ENCODE peak calls at places on chromosomes 5 and 9, in seven cellular contexts. S, W, Q, I, N, K and T are unnamed samples.
A peak's percentile ranks its signal among the peaks of the same experiment; 100 is the strongest.

GRCh38 chr5:44860267-44860666 is 51.5 kb downstream of the MRPS30 start:
- DNase-seq in S (no peak), W (no peak), Q (no peak), I (no peak), N (no peak), K (no peak), T (no peak)

GRCh38 chr5:76867827-76868693 is 18.2 kb downstream of the S100Z start:
- DNase-seq in S (peak; percentile 31), W (peak; percentile 70), Q (peak; percentile 67), I (peak; percentile 81), N (peak; percentile 56), K (peak; percentile 91), T (peak; percentile 12)

GRCh38 chr9:117825609-117826347 is 121.6 kb downstream of the TLR4 start:
- DNase-seq in S (no peak), W (no peak), Q (no peak), I (no peak), N (no peak), K (no peak), T (no peak)

GRCh38 chr9:84151236-84151635 is 170.6 kb downstream of the RMI1 start:
- DNase-seq in S (no peak), W (no peak), Q (no peak), I (peak; percentile 53), N (no peak), K (peak; percentile 68), T (no peak)

GRCh38 chr9:110996436-110997224 is 41.6 kb downstream of the LPAR1 start:
- DNase-seq in S (no peak), W (peak; percentile 52), Q (peak; percentile 85), I (no peak), N (no peak), K (no peak), T (no peak)

GRCh38 chr5:150394103-150394502 is 18.6 kb downstream of the CD74 start:
- DNase-seq in S (no peak), W (no peak), Q (no peak), I (no peak), N (no peak), K (no peak), T (no peak)

GRCh38 chr5:102670224-102670836 is 84.8 kb upstream of the PAM start:
- DNase-seq in S (no peak), W (no peak), Q (no peak), I (peak; percentile 60), N (peak; percentile 60), K (peak; percentile 80), T (no peak)

GRCh38 chr9:3151672-3152576 is 308.0 kb upstream of the PUM3 start:
- DNase-seq in S (no peak), W (no peak), Q (no peak), I (no peak), N (no peak), K (no peak), T (no peak)

GRCh38 chr5:157505496-157505895 is 45.5 kb downstream of the NIPAL4 start:
- DNase-seq in S (no peak), W (no peak), Q (no peak), I (no peak), N (no peak), K (no peak), T (no peak)

GRCh38 chr9:121322037-121322736 is 47.9 kb downstream of the STOM start:
- DNase-seq in S (peak; percentile 74), W (no peak), Q (no peak), I (no peak), N (no peak), K (no peak), T (peak; percentile 88)

GRCh38 chr5:83718195-83718825 is 2.3 kb downstream of the HAPLN1 start:
- DNase-seq in S (peak; percentile 48), W (peak; percentile 17), Q (peak; percentile 31), I (peak; percentile 82), N (peak; percentile 65), K (peak; percentile 69), T (no peak)

GRCh38 chr5:112948455-112948854 is 26.4 kb upstream of the REEP5 start:
- DNase-seq in S (no peak), W (no peak), Q (no peak), I (no peak), N (no peak), K (no peak), T (no peak)

GRCh38 chr5:83375049-83375710 is 96.4 kb upstream of the VCAN start:
- DNase-seq in S (no peak), W (no peak), Q (no peak), I (no peak), N (no peak), K (no peak), T (no peak)

GRCh38 chr5:132055441-132055807 is 5.0 kb upstream of the IL3 start:
- DNase-seq in S (no peak), W (no peak), Q (no peak), I (no peak), N (no peak), K (no peak), T (no peak)

GRCh38 chr5:66848749-66849641 is 252.8 kb downstream of the MAST4 start:
- DNase-seq in S (no peak), W (no peak), Q (no peak), I (no peak), N (no peak), K (peak; percentile 28), T (no peak)

GRCh38 chr9:100690438-100690837 is 112.6 kb downstream of the CAVIN4 start:
- DNase-seq in S (no peak), W (no peak), Q (no peak), I (no peak), N (no peak), K (no peak), T (no peak)

GRCh38 chr9:83281306-83282255 is 218.6 kb upstream of the RASEF start:
- DNase-seq in S (peak; percentile 89), W (no peak), Q (no peak), I (no peak), N (peak; percentile 71), K (no peak), T (peak; percentile 35)

GRCh38 chr9:124045830-124046177 is 34.2 kb downstream of the LHX2 start:
- DNase-seq in S (no peak), W (no peak), Q (no peak), I (no peak), N (no peak), K (no peak), T (no peak)

GRCh38 chr5:16489322-16489791 is 23.8 kb upstream of the ZNF622 start:
- DNase-seq in S (no peak), W (no peak), Q (peak; percentile 31), I (peak; percentile 53), N (no peak), K (no peak), T (no peak)

GRCh38 chr9:35618854-35619799 is 914 bp upstream of the CD72 start:
- DNase-seq in S (no peak), W (peak; percentile 68), Q (no peak), I (no peak), N (no peak), K (no peak), T (no peak)

GRCh38 chr5:178895615-178896571 is at the start of gene ZFP2:
- DNase-seq in S (no peak), W (peak; percentile 60), Q (peak; percentile 8), I (peak; percentile 85), N (peak; percentile 75), K (peak; percentile 91), T (no peak)

GRCh38 chr5:77029376-77029885 is 773 bp upstream of the AGGF1 start:
- DNase-seq in S (no peak), W (no peak), Q (no peak), I (no peak), N (no peak), K (no peak), T (no peak)

GRCh38 chr5:104551628-104552027 is 989.0 kb upstream of the NUDT12 start:
- DNase-seq in S (no peak), W (no peak), Q (no peak), I (no peak), N (no peak), K (no peak), T (no peak)

GRCh38 chr9:98037362-98037761 is 19.2 kb upstream of the NANS start:
- DNase-seq in S (no peak), W (peak; percentile 47), Q (no peak), I (no peak), N (no peak), K (no peak), T (no peak)

GRCh38 chr9:98031169-98031568 is 25.4 kb upstream of the NANS start:
- DNase-seq in S (no peak), W (no peak), Q (no peak), I (no peak), N (no peak), K (no peak), T (no peak)

GRCh38 chr9:98031935-98032334 is 24.6 kb upstream of the NANS start:
- DNase-seq in S (no peak), W (no peak), Q (no peak), I (no peak), N (no peak), K (no peak), T (no peak)

GRCh38 chr9:98038958-98039357 is 17.6 kb upstream of the NANS start:
- DNase-seq in S (no peak), W (no peak), Q (no peak), I (no peak), N (no peak), K (peak; percentile 24), T (no peak)

GRCh38 chr9:98034593-98035546 is 21.7 kb upstream of the NANS start:
- DNase-seq in S (no peak), W (peak; percentile 93), Q (peak; percentile 97), I (peak; percentile 91), N (peak; percentile 89), K (peak; percentile 94), T (no peak)
- TF ChIP-seq CTCF in S (peak; percentile 66), W (peak; percentile 80), Q (peak; percentile 90), I (peak; percentile 84), N (peak; percentile 93), K (peak; percentile 91), T (peak; percentile 83)

GRCh38 chr9:10534863-10535262 is 77.9 kb downstream of the PTPRD start:
- DNase-seq in S (no peak), W (no peak), Q (no peak), I (no peak), N (no peak), K (no peak), T (no peak)
- H3K4me3 ChIP-seq in S (no peak overlapping the region), W (no peak overlapping the region), Q (no peak overlapping the region), I (no peak overlapping the region), N (no peak overlapping the region), K (no peak overlapping the region), T (no peak overlapping the region)

DNA sequence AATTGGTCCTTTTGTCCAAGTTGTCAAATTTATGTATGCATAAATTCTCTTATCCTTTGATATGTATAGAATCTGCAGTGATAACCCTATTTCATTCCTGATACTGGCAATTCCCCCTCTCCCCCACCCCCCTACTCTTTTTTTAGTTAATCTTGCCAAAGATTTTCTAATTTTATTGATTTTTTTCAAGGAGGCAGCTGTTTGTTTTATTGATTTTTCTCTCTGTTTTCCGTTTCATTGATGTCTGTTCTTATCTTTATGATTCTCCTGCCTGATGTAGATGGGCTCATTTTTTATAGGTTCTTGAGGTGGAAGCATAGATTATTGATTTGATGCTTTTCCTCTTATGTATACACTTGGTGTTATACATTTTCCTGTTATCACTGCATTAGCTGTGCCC is 34.4 kb downstream of the SMC5 start:
- DNase-seq in S (no peak), W (no peak), Q (no peak), I (no peak), N (no peak), K (no peak), T (no peak)
- H3K36me3 ChIP-seq in S (no peaks in the 10 kb centered on the region), W (no peaks in the 10 kb centered on the region), Q (no peaks in the 10 kb centered on the region), I (peaks cover 25% of the 10 kb centered on the region), N (peaks cover 24% of the 10 kb centered on the region), K (peaks cover 79% of the 10 kb centered on the region), T (no peaks in the 10 kb centered on the region)

DNA sequence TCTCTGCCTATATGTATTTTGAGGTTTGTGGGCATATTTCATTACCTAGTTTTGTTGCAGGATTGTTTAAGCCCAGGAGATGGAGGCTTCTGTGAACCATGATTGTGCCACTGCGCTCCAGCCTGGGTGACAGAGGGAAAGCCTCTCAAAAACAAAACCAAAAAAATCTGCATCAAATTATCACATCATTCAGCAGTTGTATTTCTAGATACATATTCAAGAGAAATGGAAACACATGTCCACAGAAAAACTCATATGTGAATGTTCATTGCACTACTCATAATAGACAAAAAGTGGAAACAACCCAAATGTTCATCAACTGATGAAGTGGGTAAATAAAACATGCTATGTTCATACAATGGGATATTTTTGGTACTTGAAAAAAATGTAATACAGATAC is 29.9 kb downstream of the HSPA4 start:
- DNase-seq in S (no peak), W (no peak), Q (no peak), I (no peak), N (no peak), K (no peak), T (no peak)
- TF ChIP-seq CTCF in S (no peak), W (no peak), Q (no peak), I (no peak), N (no peak), K (no peak), T (no peak)